ENCODE peak calls at places on chromosome 12, in six cellular contexts. B, N, O, M, R and D are unnamed samples.
A peak's percentile ranks its signal among the peaks of the same experiment; 100 is the strongest.

GRCh38 chr12:120145164-120145563 is 28.6 kb upstream of the RAB35 start:
- DNase-seq in B (no peak), N (no peak), O (no peak), M (no peak), R (no peak), D (no peak)

GRCh38 chr12:124443929-124444712 is 123.3 kb downstream of the NCOR2 start:
- DNase-seq in B (no peak), N (no peak), O (no peak), M (no peak), R (no peak), D (no peak)

GRCh38 chr12:1607940-1608782 is 13.8 kb upstream of the FBXL14 start:
- DNase-seq in B (no peak), N (no peak), O (no peak), M (no peak), R (no peak), D (no peak)

GRCh38 chr12:29616664-29617409 is 119.4 kb upstream of the OVCH1 start:
- DNase-seq in B (no peak), N (peak; percentile 85), O (no peak), M (peak; percentile 91), R (no peak), D (no peak)

GRCh38 chr12:8065991-8066594 is at the start of gene C3AR1:
- DNase-seq in B (no peak), N (peak; percentile 63), O (peak; percentile 82), M (peak; percentile 74), R (no peak), D (peak; percentile 97)

GRCh38 chr12:3204143-3204542 is 127.0 kb downstream of the TSPAN9 start:
- DNase-seq in B (no peak), N (no peak), O (no peak), M (peak; percentile 64), R (peak; percentile 76), D (peak; percentile 16)

GRCh38 chr12:45674583-45674982 is 54.9 kb upstream of the ARID2 start:
- DNase-seq in B (no peak), N (peak; percentile 76), O (no peak), M (peak; percentile 92), R (peak; percentile 22), D (no peak)

GRCh38 chr12:114726092-114726710 is 42.2 kb upstream of the TBX3 start:
- DNase-seq in B (no peak), N (no peak), O (no peak), M (no peak), R (no peak), D (no peak)

GRCh38 chr12:65306603-65307501 is 28.4 kb downstream of the MSRB3 start:
- DNase-seq in B (peak; percentile 23), N (no peak), O (peak; percentile 23), M (peak; percentile 62), R (peak; percentile 46), D (peak; percentile 52)

GRCh38 chr12:66409195-66409871 is 107.0 kb downstream of the HELB start:
- DNase-seq in B (peak; percentile 29), N (no peak), O (peak; percentile 60), M (peak; percentile 51), R (peak; percentile 54), D (peak; percentile 50)

GRCh38 chr12:45989277-45989856 is 1.0 kb downstream of the SCAF11 start:
- DNase-seq in B (peak; percentile 32), N (no peak), O (peak; percentile 78), M (peak; percentile 33), R (peak; percentile 75), D (peak; percentile 68)

GRCh38 chr12:109768901-109769670 is 55.5 kb downstream of the FAM222A start:
- DNase-seq in B (no peak), N (no peak), O (no peak), M (no peak), R (no peak), D (no peak)

GRCh38 chr12:112964915-112965314 is 13.4 kb upstream of the OAS2 start:
- DNase-seq in B (no peak), N (no peak), O (no peak), M (no peak), R (no peak), D (no peak)

GRCh38 chr12:93356214-93356613 is 21.5 kb upstream of the NUDT4 start:
- DNase-seq in B (no peak), N (no peak), O (no peak), M (no peak), R (no peak), D (no peak)

GRCh38 chr12:12209043-12209442 is 57.8 kb downstream of the LRP6 start:
- DNase-seq in B (no peak), N (no peak), O (no peak), M (no peak), R (no peak), D (no peak)

GRCh38 chr12:21073822-21074460 is 57.1 kb upstream of the SLCO1B1 start:
- DNase-seq in B (no peak), N (peak; percentile 93), O (no peak), M (peak; percentile 43), R (no peak), D (no peak)

GRCh38 chr12:44101470-44101869 is 265.6 kb downstream of the TMEM117 start:
- DNase-seq in B (no peak), N (no peak), O (no peak), M (no peak), R (no peak), D (no peak)

GRCh38 chr12:122026706-122027328 is 5.1 kb downstream of the BCL7A start:
- DNase-seq in B (no peak), N (no peak), O (no peak), M (no peak), R (no peak), D (no peak)

GRCh38 chr12:65818454-65819382 is 5.6 kb upstream of the HMGA2 start:
- DNase-seq in B (no peak), N (no peak), O (no peak), M (peak; percentile 95), R (no peak), D (no peak)

GRCh38 chr12:130300090-130300489 is 37.6 kb upstream of the PIWIL1 start:
- DNase-seq in B (no peak), N (no peak), O (no peak), M (no peak), R (no peak), D (no peak)

GRCh38 chr12:6957151-6957701 is 6.1 kb downstream of the PTPN6 start:
- DNase-seq in B (no peak), N (no peak), O (peak; percentile 50), M (no peak), R (no peak), D (no peak)

GRCh38 chr12:107832441-107832840 is 57.9 kb downstream of the ASCL4 start:
- DNase-seq in B (no peak), N (no peak), O (no peak), M (no peak), R (no peak), D (no peak)

GRCh38 chr12:52347546-52348510 is 19.5 kb downstream of the KRT85 start:
- DNase-seq in B (no peak), N (no peak), O (no peak), M (no peak), R (no peak), D (no peak)

GRCh38 chr12:117583677-117584076 is 222.3 kb upstream of the NOS1 start:
- DNase-seq in B (no peak), N (no peak), O (no peak), M (no peak), R (peak; percentile 84), D (no peak)